ENCODE peak calls at places on chromosomes 2 and 18, in six cellular contexts. One of them, this sample, is unnamed.

GRCh38 chr2:37343537-37344434 is 644 bp upstream of the QPCT start:
- DNase-seq in uterus: peak
- DNase-seq in ovary: no peak
- DNase-seq in RWPE1: peak
- DNase-seq in B cell: no peak
- DNase-seq in adrenal gland: peak
- DNase-seq in this sample: no peak

GRCh38 chr18:14747513-14748474 is at the start of gene ANKRD30B:
- DNase-seq in uterus: no peak
- DNase-seq in ovary: no peak
- DNase-seq in RWPE1: no peak
- DNase-seq in B cell: no peak
- DNase-seq in adrenal gland: no peak
- DNase-seq in this sample: no peak

GRCh38 chr18:5488844-5489243 is 55.0 kb downstream of the EPB41L3 start:
- DNase-seq in uterus: peak
- DNase-seq in ovary: peak
- DNase-seq in RWPE1: no peak
- DNase-seq in B cell: no peak
- DNase-seq in adrenal gland: peak
- DNase-seq in this sample: no peak

GRCh38 chr2:60819155-60819862 is 62.1 kb upstream of the REL start:
- DNase-seq in uterus: no peak
- DNase-seq in ovary: no peak
- DNase-seq in RWPE1: no peak
- DNase-seq in B cell: no peak
- DNase-seq in adrenal gland: peak
- DNase-seq in this sample: no peak

GRCh38 chr2:189305291-189305943 is 125.9 kb upstream of the COL5A2 start:
- DNase-seq in uterus: no peak
- DNase-seq in ovary: no peak
- DNase-seq in RWPE1: peak
- DNase-seq in B cell: no peak
- DNase-seq in adrenal gland: no peak
- DNase-seq in this sample: no peak

GRCh38 chr2:54675738-54676137 is 47.7 kb upstream of the EML6 start:
- DNase-seq in uterus: no peak
- DNase-seq in ovary: peak
- DNase-seq in RWPE1: no peak
- DNase-seq in B cell: no peak
- DNase-seq in adrenal gland: peak
- DNase-seq in this sample: no peak

GRCh38 chr2:95352291-95353054 is 50.0 kb upstream of the FAHD2A start:
- DNase-seq in uterus: no peak
- DNase-seq in ovary: peak
- DNase-seq in RWPE1: no peak
- DNase-seq in B cell: no peak
- DNase-seq in adrenal gland: no peak
- DNase-seq in this sample: no peak

GRCh38 chr2:212282596-212283330 is 255.8 kb downstream of the ERBB4 start:
- DNase-seq in uterus: no peak
- DNase-seq in ovary: no peak
- DNase-seq in RWPE1: no peak
- DNase-seq in B cell: no peak
- DNase-seq in adrenal gland: no peak
- DNase-seq in this sample: no peak

GRCh38 chr2:105364436-105365139 is 27.2 kb downstream of the C2orf49 start:
- DNase-seq in uterus: no peak
- DNase-seq in ovary: no peak
- DNase-seq in RWPE1: no peak
- DNase-seq in B cell: no peak
- DNase-seq in adrenal gland: no peak
- DNase-seq in this sample: no peak

GRCh38 chr2:184692137-184692734 is 93.9 kb downstream of the ZNF804A start:
- DNase-seq in uterus: no peak
- DNase-seq in ovary: no peak
- DNase-seq in RWPE1: no peak
- DNase-seq in B cell: no peak
- DNase-seq in adrenal gland: no peak
- DNase-seq in this sample: no peak

GRCh38 chr18:49189772-49190171 is 239.0 kb upstream of the SMAD7 start:
- DNase-seq in uterus: no peak
- DNase-seq in ovary: no peak
- DNase-seq in RWPE1: no peak
- DNase-seq in B cell: no peak
- DNase-seq in adrenal gland: no peak
- DNase-seq in this sample: no peak

GRCh38 chr2:11498543-11499034 is 32.6 kb upstream of the E2F6 start:
- DNase-seq in uterus: peak
- DNase-seq in ovary: peak
- DNase-seq in RWPE1: no peak
- DNase-seq in B cell: no peak
- DNase-seq in adrenal gland: peak
- DNase-seq in this sample: peak

GRCh38 chr2:55965966-55966365 is 42.4 kb upstream of the EFEMP1 start:
- DNase-seq in uterus: no peak
- DNase-seq in ovary: no peak
- DNase-seq in RWPE1: no peak
- DNase-seq in B cell: no peak
- DNase-seq in adrenal gland: no peak
- DNase-seq in this sample: no peak

DNA sequence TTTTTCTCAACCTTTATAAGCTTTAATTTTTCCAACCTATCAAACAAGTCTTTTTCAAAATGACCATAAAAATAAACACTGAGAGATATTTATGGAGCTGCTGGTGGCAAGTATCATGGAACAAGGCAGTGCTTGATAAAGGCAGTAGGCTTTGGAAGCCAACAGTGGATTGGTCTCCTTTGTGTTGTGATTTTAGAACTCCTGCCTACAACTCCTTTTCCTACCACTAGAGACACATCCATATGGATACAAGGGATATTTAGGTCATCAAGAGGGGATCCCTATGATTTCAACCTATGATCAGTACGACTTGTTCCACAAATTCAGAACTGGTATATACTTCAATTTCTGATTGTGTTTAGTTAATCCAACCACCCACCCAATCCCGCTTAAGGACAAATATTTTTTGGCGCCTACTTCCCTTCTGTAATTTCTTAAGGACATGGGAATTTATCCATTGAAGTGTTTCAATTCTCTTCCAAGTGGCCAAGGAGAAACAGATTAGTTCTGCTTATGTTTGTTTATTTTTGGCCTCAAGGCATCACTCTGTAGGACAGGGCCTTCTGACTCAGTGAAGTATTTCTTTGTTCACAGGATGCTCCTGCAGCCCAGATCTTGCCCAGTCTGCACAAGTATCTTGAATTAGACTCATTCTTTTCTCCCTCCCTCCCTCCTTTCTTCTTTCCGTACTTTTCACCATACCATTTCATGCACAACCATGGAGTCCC is 2119.6 kb upstream of the PIK3C3 start:
- DNase-seq in uterus: no peak
- DNase-seq in ovary: no peak
- DNase-seq in RWPE1: no peak
- DNase-seq in B cell: no peak
- DNase-seq in adrenal gland: no peak
- DNase-seq in this sample: no peak
- TF ChIP-seq CTCF in uterus: no peak
- TF ChIP-seq CTCF in ovary: no peak
- TF ChIP-seq CTCF in RWPE1: no peak
- TF ChIP-seq CTCF in B cell: no peak
- TF ChIP-seq CTCF in adrenal gland: no peak
- TF ChIP-seq CTCF in this sample: no peak

DNA sequence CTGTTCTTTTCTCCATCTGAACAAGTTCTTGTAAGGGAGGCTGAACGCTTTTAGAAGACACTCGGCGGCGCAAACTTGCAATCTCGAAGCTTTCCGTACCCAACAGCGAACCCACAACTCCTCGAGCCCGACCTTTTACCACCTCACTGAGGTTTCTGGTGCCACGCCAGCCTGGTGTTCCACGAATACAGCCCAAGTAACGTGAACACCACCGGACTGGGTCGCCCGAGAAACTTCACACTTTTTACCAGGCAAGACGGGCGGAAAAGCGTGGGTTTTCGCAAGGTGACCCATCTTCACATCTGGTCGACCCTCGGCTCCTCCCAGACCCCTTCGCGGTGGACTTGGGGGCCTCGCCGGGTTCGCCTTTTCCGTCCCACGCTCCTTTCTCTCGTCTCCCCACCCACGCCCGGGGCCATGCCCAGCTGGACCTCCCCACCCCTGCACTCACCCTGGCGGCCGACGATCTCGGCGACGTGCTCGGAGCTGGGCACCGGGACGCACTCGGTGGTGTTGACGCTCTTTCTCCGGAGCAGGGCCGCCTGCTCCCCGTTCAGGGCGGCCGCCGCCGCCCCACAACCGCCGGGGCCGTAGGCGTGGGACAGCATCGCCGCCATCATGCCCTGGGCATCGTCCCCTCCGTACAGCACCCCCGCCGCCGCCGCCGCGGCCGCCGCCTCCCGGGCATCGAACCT is 1.2 kb downstream of the MEX3C start:
- DNase-seq in uterus: peak
- DNase-seq in ovary: peak
- DNase-seq in RWPE1: peak
- DNase-seq in B cell: peak
- DNase-seq in adrenal gland: peak
- DNase-seq in this sample: no peak
- TF ChIP-seq CTCF in uterus: no peak
- TF ChIP-seq CTCF in ovary: no peak
- TF ChIP-seq CTCF in RWPE1: no peak
- TF ChIP-seq CTCF in B cell: no peak
- TF ChIP-seq CTCF in adrenal gland: no peak
- TF ChIP-seq CTCF in this sample: no peak

GRCh38 chr2:72913531-72914225 is 3.6 kb upstream of the EMX1 start:
- DNase-seq in uterus: no peak
- DNase-seq in ovary: no peak
- DNase-seq in RWPE1: no peak
- DNase-seq in B cell: no peak
- DNase-seq in adrenal gland: no peak
- DNase-seq in this sample: no peak
- TF ChIP-seq CTCF in uterus: no peak
- TF ChIP-seq CTCF in ovary: no peak
- TF ChIP-seq CTCF in RWPE1: no peak
- TF ChIP-seq CTCF in B cell: no peak
- TF ChIP-seq CTCF in adrenal gland: no peak
- TF ChIP-seq CTCF in this sample: no peak

GRCh38 chr2:239227661-239228371 is 173.0 kb downstream of the HDAC4 start:
- DNase-seq in uterus: no peak
- DNase-seq in ovary: no peak
- DNase-seq in RWPE1: no peak
- DNase-seq in B cell: no peak
- DNase-seq in adrenal gland: peak
- DNase-seq in this sample: no peak

GRCh38 chr2:239227111-239227581 is 173.7 kb downstream of the HDAC4 start:
- DNase-seq in uterus: no peak
- DNase-seq in ovary: no peak
- DNase-seq in RWPE1: no peak
- DNase-seq in B cell: no peak
- DNase-seq in adrenal gland: no peak
- DNase-seq in this sample: no peak

GRCh38 chr2:239225456-239225855 is 175.4 kb downstream of the HDAC4 start:
- DNase-seq in uterus: no peak
- DNase-seq in ovary: no peak
- DNase-seq in RWPE1: no peak
- DNase-seq in B cell: no peak
- DNase-seq in adrenal gland: no peak
- DNase-seq in this sample: no peak

GRCh38 chr2:239225921-239226561 is 174.8 kb downstream of the HDAC4 start:
- DNase-seq in uterus: no peak
- DNase-seq in ovary: no peak
- DNase-seq in RWPE1: no peak
- DNase-seq in B cell: no peak
- DNase-seq in adrenal gland: no peak
- DNase-seq in this sample: no peak

GRCh38 chr2:239226677-239227076 is 174.1 kb downstream of the HDAC4 start:
- DNase-seq in uterus: no peak
- DNase-seq in ovary: no peak
- DNase-seq in RWPE1: no peak
- DNase-seq in B cell: no peak
- DNase-seq in adrenal gland: no peak
- DNase-seq in this sample: no peak
- TF ChIP-seq CTCF in uterus: no peak
- TF ChIP-seq CTCF in ovary: no peak
- TF ChIP-seq CTCF in RWPE1: no peak
- TF ChIP-seq CTCF in B cell: no peak
- TF ChIP-seq CTCF in adrenal gland: no peak
- TF ChIP-seq CTCF in this sample: no peak

GRCh38 chr2:50535971-50536759 is 495.8 kb downstream of the NRXN1 start:
- DNase-seq in uterus: no peak
- DNase-seq in ovary: no peak
- DNase-seq in RWPE1: peak
- DNase-seq in B cell: no peak
- DNase-seq in adrenal gland: no peak
- DNase-seq in this sample: peak
- TF ChIP-seq CTCF in uterus: peak
- TF ChIP-seq CTCF in ovary: peak
- TF ChIP-seq CTCF in RWPE1: peak
- TF ChIP-seq CTCF in B cell: peak
- TF ChIP-seq CTCF in adrenal gland: peak
- TF ChIP-seq CTCF in this sample: peak

GRCh38 chr2:182301093-182301492 is 125.7 kb downstream of the PDE1A start:
- DNase-seq in uterus: no peak
- DNase-seq in ovary: no peak
- DNase-seq in RWPE1: no peak
- DNase-seq in B cell: no peak
- DNase-seq in adrenal gland: no peak
- DNase-seq in this sample: no peak
- TF ChIP-seq CTCF in uterus: no peak
- TF ChIP-seq CTCF in ovary: no peak
- TF ChIP-seq CTCF in RWPE1: no peak
- TF ChIP-seq CTCF in B cell: no peak
- TF ChIP-seq CTCF in adrenal gland: no peak
- TF ChIP-seq CTCF in this sample: no peak

GRCh38 chr2:46164581-46165301 is 132.5 kb upstream of the EPAS1 start:
- DNase-seq in uterus: peak
- DNase-seq in ovary: peak
- DNase-seq in RWPE1: peak
- DNase-seq in B cell: no peak
- DNase-seq in adrenal gland: peak
- DNase-seq in this sample: no peak
- TF ChIP-seq CTCF in uterus: no peak
- TF ChIP-seq CTCF in ovary: no peak
- TF ChIP-seq CTCF in RWPE1: no peak
- TF ChIP-seq CTCF in B cell: no peak
- TF ChIP-seq CTCF in adrenal gland: no peak
- TF ChIP-seq CTCF in this sample: no peak

DNA sequence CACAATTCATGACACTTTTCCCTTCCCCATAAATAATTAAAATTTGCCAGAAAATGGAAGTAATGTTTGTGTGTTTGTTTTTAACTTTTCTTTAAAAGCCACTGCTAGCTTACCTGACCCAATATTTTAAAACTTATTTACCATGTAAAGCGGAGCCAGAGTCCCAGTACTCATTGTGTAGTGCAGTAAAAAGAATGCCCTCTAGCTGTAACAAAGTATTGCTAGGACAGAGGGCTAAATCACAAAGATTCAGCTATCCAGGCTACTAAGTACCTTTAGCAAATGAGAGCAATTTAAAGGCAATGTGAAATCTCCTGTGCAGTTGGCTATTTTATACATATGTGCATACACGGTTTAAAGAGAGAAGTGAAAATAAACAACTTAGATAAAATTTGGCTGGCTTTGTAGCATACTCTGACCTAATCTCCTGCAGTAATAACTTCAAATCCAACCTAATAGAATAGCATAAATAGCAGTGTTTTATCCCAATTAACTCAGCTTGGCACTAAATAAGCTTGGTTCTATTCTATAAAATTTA is 997.4 kb upstream of the PIK3C3 start:
- DNase-seq in uterus: no peak
- DNase-seq in ovary: no peak
- DNase-seq in RWPE1: no peak
- DNase-seq in B cell: no peak
- DNase-seq in adrenal gland: no peak
- DNase-seq in this sample: no peak
- TF ChIP-seq CTCF in uterus: no peak
- TF ChIP-seq CTCF in ovary: no peak
- TF ChIP-seq CTCF in RWPE1: no peak
- TF ChIP-seq CTCF in B cell: no peak
- TF ChIP-seq CTCF in adrenal gland: no peak
- TF ChIP-seq CTCF in this sample: no peak

This sample was measured in GM13977.